ENCODE peak calls at places on chromosomes 12 and 14, in nine cellular contexts. T is AG04450; F is effector memory CD4-positive, alpha-beta T cell; H is small intestine; V is HCT116; Q is left ventricle myocardium inferior; B is GM23338; A is prostate gland; D is ovary. N is an unnamed sample. For H3K27me3, the result is how much of the 10 kb centered on the place peaks cover.

GRCh38 chr12:19978193-19978592 is 390.1 kb upstream of the PDE3A start:
- DNase-seq in T (peak), F (no peak), H (no peak), V (no peak), Q (no peak), B (no peak), A (no peak), D (no peak), N (no peak)

GRCh38 chr12:16520328-16520727 is 85.6 kb downstream of the LMO3 start:
- DNase-seq in T (no peak), F (no peak), H (no peak), V (no peak), Q (no peak), B (no peak), A (no peak), D (no peak), N (no peak)

GRCh38 chr12:31005944-31006361 is 67.7 kb upstream of the DDX11 start:
- DNase-seq in T (no peak), F (no peak), H (peak), V (peak), Q (no peak), B (no peak), A (no peak), D (no peak), N (no peak)

GRCh38 chr14:50762001-50762930 is 68.7 kb downstream of the NIN start:
- DNase-seq in T (peak), F (no peak), H (no peak), V (no peak), Q (no peak), B (no peak), A (no peak), D (no peak), N (no peak)

GRCh38 chr12:46244997-46245396 is 23.8 kb downstream of the SLC38A1 start:
- DNase-seq in T (no peak), F (no peak), H (no peak), V (no peak), Q (no peak), B (no peak), A (no peak), D (no peak), N (no peak)

GRCh38 chr14:92978229-92979021 is 55.5 kb downstream of the CHGA start:
- DNase-seq in T (no peak), F (no peak), H (no peak), V (no peak), Q (no peak), B (no peak), A (no peak), D (no peak), N (no peak)

GRCh38 chr12:75944097-75944904 is 87.3 kb downstream of the PHLDA1 start:
- DNase-seq in T (peak), F (no peak), H (peak), V (peak), Q (no peak), B (peak), A (no peak), D (no peak), N (peak)

GRCh38 chr14:81323621-81324400 is 76.3 kb downstream of the STON2 start:
- DNase-seq in T (no peak), F (no peak), H (peak), V (peak), Q (no peak), B (peak), A (peak), D (no peak), N (peak)

GRCh38 chr12:20507711-20508110 is 139.4 kb downstream of the PDE3A start:
- DNase-seq in T (no peak), F (no peak), H (no peak), V (no peak), Q (no peak), B (no peak), A (no peak), D (no peak), N (no peak)

GRCh38 chr12:52307836-52308806 is 13.1 kb downstream of the KRT83 start:
- DNase-seq in T (no peak), F (no peak), H (peak), V (peak), Q (peak), B (peak), A (peak), D (no peak), N (peak)

GRCh38 chr12:7101047-7101693 is 7.8 kb downstream of the C1RL start:
- DNase-seq in T (no peak), F (no peak), H (no peak), V (no peak), Q (no peak), B (no peak), A (no peak), D (no peak), N (no peak)

GRCh38 chr12:32507559-32508276 is 108.4 kb downstream of the FGD4 start:
- DNase-seq in T (no peak), F (no peak), H (no peak), V (no peak), Q (no peak), B (peak), A (no peak), D (no peak), N (no peak)

GRCh38 chr12:132783917-132784531 is 22.4 kb upstream of the ANKLE2 start:
- DNase-seq in T (no peak), F (no peak), H (no peak), V (no peak), Q (peak), B (no peak), A (no peak), D (no peak), N (no peak)

GRCh38 chr12:62332598-62332997 is 72.4 kb downstream of the USP15 start:
- DNase-seq in T (no peak), F (no peak), H (no peak), V (no peak), Q (no peak), B (no peak), A (no peak), D (no peak), N (no peak)

GRCh38 chr12:91108196-91108595 is 3.1 kb downstream of the LUM start:
- DNase-seq in T (no peak), F (no peak), H (no peak), V (no peak), Q (no peak), B (no peak), A (no peak), D (no peak), N (no peak)
- H3K4me3 ChIP-seq in T (no peak), F (no peak), H (no peak), V (no peak), Q (peak), B (no peak), A (no peak), D (peak), N (no peak)

DNA sequence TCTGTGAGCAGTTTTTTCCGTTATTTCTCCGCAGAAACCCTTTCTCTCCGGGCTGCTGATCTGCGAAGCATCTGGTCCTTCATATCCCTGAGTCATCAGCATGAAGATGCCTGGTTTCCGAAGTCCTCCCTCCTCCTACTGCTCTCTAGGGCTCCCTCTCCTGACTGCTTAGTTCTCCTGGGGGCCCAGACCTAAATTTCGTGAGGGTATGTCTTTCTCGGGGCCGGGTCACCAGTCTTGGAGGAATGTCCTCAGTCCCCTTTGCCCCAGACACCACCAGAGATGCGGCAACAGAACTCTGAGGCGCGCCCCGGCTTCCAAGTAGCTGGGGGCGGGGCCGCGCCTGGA is 622 bp upstream of the BICDL1 start:
- DNase-seq in T (peak), F (no peak), H (no peak), V (no peak), Q (no peak), B (no peak), A (no peak), D (no peak), N (no peak)
- H3K27me3 ChIP-seq in T (under half), F (under half), H (under half), V (under half), Q (half or more), B (under half), A (under half), D (under half), N (under half)

DNA sequence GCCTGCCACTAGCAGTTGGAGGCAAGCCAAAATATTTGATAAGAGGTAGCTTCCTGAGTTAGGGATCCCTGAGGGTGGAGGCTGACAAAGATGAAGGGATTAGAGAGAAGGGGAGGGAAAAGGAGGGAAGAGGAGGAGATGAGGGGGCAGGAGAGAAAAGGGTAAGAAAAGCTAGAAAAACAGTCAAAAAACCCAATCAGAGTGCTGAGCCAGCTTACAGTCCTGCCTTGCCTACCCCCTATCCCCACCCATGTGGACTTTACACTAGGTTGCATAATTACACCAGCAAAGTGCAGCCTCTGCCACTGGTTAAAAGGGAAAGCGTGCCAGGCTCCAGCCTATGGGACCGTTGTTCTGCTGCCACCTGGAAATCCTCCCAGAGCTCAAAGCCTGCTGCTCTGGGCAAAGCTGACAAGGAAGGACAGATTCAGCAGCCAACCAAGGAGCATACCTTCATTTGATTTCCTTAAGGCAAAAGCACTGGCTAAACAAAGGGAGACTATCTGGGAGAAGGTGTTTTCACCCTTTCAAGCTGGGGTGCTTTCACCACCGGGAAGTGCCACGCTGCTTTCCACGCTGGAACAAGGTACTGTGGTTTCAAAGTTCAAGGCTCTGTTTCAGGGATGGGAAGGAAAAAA is 3.9 kb upstream of the NUMB start:
- DNase-seq in T (no peak), F (no peak), H (peak), V (no peak), Q (peak), B (no peak), A (peak), D (peak), N (no peak)
- H3K4me3 ChIP-seq in T (peak), F (no peak), H (no peak), V (no peak), Q (peak), B (no peak), A (no peak), D (no peak), N (no peak)

DNA sequence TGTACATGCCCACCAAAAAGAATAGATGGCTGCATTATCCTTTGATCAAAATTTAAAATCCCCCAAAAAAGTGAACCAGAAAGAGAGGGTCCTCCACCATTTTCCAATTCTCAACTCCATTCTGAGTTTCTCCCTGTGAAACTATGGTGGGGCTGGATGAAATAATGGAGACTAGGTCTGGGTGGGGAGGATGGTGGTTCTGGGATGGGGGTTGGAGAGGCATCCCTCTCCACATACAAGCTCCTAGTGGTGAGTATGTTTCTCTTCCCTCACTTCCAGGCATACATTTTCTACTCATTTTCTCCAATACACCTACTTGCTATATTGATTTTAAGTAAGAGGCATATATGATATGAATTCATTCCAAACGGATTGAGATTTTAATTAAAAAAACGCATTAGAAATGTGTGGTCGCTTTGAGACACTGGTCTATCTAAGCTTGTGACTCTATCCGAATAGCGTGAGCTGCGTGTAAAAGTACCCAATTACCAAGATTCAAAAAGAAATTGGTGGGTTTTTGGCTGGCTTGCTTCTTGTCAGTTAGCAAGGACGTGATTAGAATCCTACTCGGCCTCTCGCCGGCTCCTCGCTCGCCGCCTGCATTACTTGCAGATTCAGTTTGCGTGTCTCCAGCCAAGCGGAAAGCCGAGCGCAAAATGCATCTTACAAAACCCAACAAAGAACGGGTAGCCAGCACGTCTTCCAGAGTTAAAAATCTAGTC is 3.5 kb downstream of the ASCL1 start:
- DNase-seq in T (no peak), F (no peak), H (no peak), V (no peak), Q (no peak), B (no peak), A (no peak), D (no peak), N (peak)
- H3K27me3 ChIP-seq in T (half or more), F (under half), H (under half), V (under half), Q (half or more), B (half or more), A (under half), D (under half), N (half or more)

GRCh38 chr12:47808574-47809380 is 10.9 kb downstream of the HDAC7 start:
- DNase-seq in T (no peak), F (peak), H (no peak), V (no peak), Q (no peak), B (peak), A (no peak), D (no peak), N (peak)
- H3K4me3 ChIP-seq in T (no peak), F (peak), H (no peak), V (no peak), Q (peak), B (no peak), A (no peak), D (no peak), N (no peak)

DNA sequence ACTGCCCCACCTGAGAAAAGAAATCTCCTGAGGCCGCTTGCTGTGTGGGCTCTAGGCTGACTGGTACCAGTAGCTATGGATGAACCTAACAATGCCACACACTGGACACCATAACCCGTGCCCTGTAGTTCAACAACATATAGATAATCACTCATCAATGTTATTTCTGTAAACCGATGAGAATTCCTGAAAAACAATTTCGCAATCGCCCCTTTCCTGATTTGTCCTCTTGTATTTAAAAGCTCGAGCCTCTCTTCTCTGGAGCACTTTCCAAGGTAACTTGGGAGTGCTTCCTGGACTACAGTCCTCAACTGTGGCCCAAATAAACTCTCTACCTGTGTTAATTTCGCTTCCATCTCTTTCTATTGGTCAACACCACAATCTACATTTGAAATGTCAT is 26.1 kb upstream of the PPP2R5C start:
- DNase-seq in T (no peak), F (no peak), H (no peak), V (no peak), Q (no peak), B (no peak), A (no peak), D (no peak), N (peak)
- H3K27me3 ChIP-seq in T (under half), F (under half), H (under half), V (under half), Q (under half), B (under half), A (under half), D (under half), N (under half)

DNA sequence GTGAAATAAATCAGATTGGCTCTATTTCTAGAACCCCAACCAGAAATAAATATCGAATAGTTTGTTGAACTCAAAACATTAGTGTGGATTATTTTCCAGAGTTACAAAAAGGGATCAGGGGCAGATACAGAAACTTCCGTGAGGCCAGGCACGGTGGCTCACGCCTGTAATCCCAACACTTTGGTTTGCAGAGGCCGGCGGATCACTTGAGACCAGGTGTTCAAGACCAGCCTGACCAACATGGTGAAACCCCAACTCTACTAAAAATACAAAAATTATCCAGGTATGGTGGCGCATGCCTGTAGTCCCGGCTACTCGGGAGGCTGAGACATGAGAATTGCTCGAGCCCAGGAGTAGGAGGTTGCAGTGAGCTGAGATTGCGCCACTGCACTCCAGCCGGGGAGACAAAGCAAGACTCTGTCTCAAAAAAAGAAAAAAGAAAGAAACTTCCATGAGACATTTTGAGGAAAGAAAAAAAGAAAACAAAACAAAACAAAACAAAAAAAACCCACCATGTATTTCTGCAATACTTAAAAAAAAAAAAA is 2.1 kb downstream of the FBXO21 start:
- DNase-seq in T (no peak), F (no peak), H (no peak), V (no peak), Q (no peak), B (no peak), A (no peak), D (no peak), N (no peak)
- H3K4me3 ChIP-seq in T (no peak), F (no peak), H (no peak), V (no peak), Q (peak), B (peak), A (no peak), D (peak), N (no peak)

N was measured in H7.